ENCODE peak calls at places on chromosomes 16 and 17, in nine cellular contexts. N is colonic mucosa; K is HL-60; M is right lobe of liver; D is astrocyte; V is HCT116; Q is uterus; F is heart right ventricle; X is CD4-positive, alpha-beta T cell. E is an unnamed sample.

GRCh38 chr16:67666032-67666537 is 465 bp downstream of the ENKD1 start:
- DNase-seq in N (no peak), K (no peak), M (peak), D (no peak), V (no peak), Q (peak), F (peak), X (no peak), E (no peak)

GRCh38 chr17:50330151-50330753 is 15.7 kb upstream of the XYLT2 start:
- DNase-seq in N (no peak), K (no peak), M (no peak), D (no peak), V (no peak), Q (no peak), F (no peak), X (no peak), E (no peak)

GRCh38 chr17:35784895-35785294 is 10.5 kb downstream of the MMP28 start:
- DNase-seq in N (no peak), K (no peak), M (no peak), D (no peak), V (no peak), Q (no peak), F (no peak), X (no peak), E (peak)

GRCh38 chr17:27370776-27371175 is 76.9 kb downstream of the WSB1 start:
- DNase-seq in N (no peak), K (no peak), M (no peak), D (no peak), V (no peak), Q (no peak), F (no peak), X (no peak), E (no peak)

GRCh38 chr16:50857881-50858280 is 116.0 kb downstream of the CYLD start:
- DNase-seq in N (no peak), K (no peak), M (no peak), D (no peak), V (no peak), Q (no peak), F (no peak), X (no peak), E (no peak)

GRCh38 chr17:27402943-27403342 is 53.3 kb upstream of the KSR1 start:
- DNase-seq in N (no peak), K (no peak), M (no peak), D (no peak), V (no peak), Q (no peak), F (no peak), X (no peak), E (no peak)

GRCh38 chr17:80152057-80152831 is 5.3 kb upstream of the EIF4A3 start:
- DNase-seq in N (no peak), K (peak), M (no peak), D (peak), V (no peak), Q (peak), F (no peak), X (no peak), E (no peak)

GRCh38 chr16:88732172-88732960 is 26.1 kb downstream of the CTU2 start:
- DNase-seq in N (no peak), K (no peak), M (no peak), D (no peak), V (no peak), Q (no peak), F (no peak), X (no peak), E (peak)

GRCh38 chr17:4326608-4327007 is 39.9 kb downstream of the UBE2G1 start:
- DNase-seq in N (no peak), K (no peak), M (no peak), D (no peak), V (no peak), Q (no peak), F (no peak), X (no peak), E (no peak)

GRCh38 chr16:49860593-49860992 is 4.7 kb upstream of the ZNF423 start:
- DNase-seq in N (no peak), K (no peak), M (no peak), D (no peak), V (no peak), Q (no peak), F (no peak), X (no peak), E (no peak)

GRCh38 chr16:78289844-78290277 is 190.4 kb downstream of the WWOX start:
- DNase-seq in N (no peak), K (no peak), M (no peak), D (no peak), V (no peak), Q (no peak), F (no peak), X (no peak), E (no peak)

GRCh38 chr16:65842067-65842466 is 524.4 kb upstream of the CDH5 start:
- DNase-seq in N (no peak), K (no peak), M (no peak), D (no peak), V (no peak), Q (no peak), F (no peak), X (no peak), E (no peak)

GRCh38 chr16:88810166-88810867 is 1.4 kb downstream of the APRT start:
- DNase-seq in N (no peak), K (peak), M (no peak), D (no peak), V (no peak), Q (no peak), F (no peak), X (no peak), E (peak)

GRCh38 chr17:31452561-31453110 is 61.2 kb downstream of the RAB11FIP4 start:
- DNase-seq in N (no peak), K (no peak), M (no peak), D (no peak), V (no peak), Q (no peak), F (no peak), X (no peak), E (no peak)

GRCh38 chr16:28258571-28258970 is 33.8 kb upstream of the SBK1 start:
- DNase-seq in N (no peak), K (no peak), M (peak), D (peak), V (no peak), Q (no peak), F (peak), X (no peak), E (no peak)

GRCh38 chr16:54964239-54964638 is 33.6 kb downstream of the IRX5 start:
- DNase-seq in N (no peak), K (no peak), M (no peak), D (no peak), V (no peak), Q (no peak), F (no peak), X (no peak), E (no peak)

GRCh38 chr16:21626659-21627277 is 25.6 kb downstream of the IGSF6 start:
- DNase-seq in N (no peak), K (peak), M (no peak), D (peak), V (peak), Q (peak), F (no peak), X (no peak), E (peak)

GRCh38 chr17:4436381-4436780 is 2.6 kb downstream of the SPNS3 start:
- DNase-seq in N (no peak), K (no peak), M (no peak), D (no peak), V (no peak), Q (no peak), F (no peak), X (no peak), E (no peak)

GRCh38 chr16:87720411-87720810 is 45.4 kb downstream of the KLHDC4 start:
- DNase-seq in N (no peak), K (no peak), M (no peak), D (no peak), V (no peak), Q (no peak), F (no peak), X (no peak), E (no peak)

GRCh38 chr17:68461589-68461988 is 4.3 kb upstream of the WIPI1 start:
- DNase-seq in N (no peak), K (no peak), M (no peak), D (no peak), V (no peak), Q (no peak), F (no peak), X (no peak), E (no peak)

GRCh38 chr16:28878083-28878926 is at the start of gene ATP2A1:
- DNase-seq in N (no peak), K (no peak), M (no peak), D (no peak), V (no peak), Q (no peak), F (no peak), X (no peak), E (no peak)

GRCh38 chr16:363110-364090 is 6.9 kb downstream of the MRPL28 start:
- DNase-seq in N (no peak), K (no peak), M (no peak), D (no peak), V (no peak), Q (no peak), F (no peak), X (no peak), E (no peak)

GRCh38 chr17:9529033-9529748 is 46.4 kb downstream of the STX8 start:
- DNase-seq in N (no peak), K (no peak), M (no peak), D (peak), V (no peak), Q (no peak), F (no peak), X (no peak), E (peak)

GRCh38 chr16:51326131-51326856 is 175.2 kb upstream of the SALL1 start:
- DNase-seq in N (no peak), K (no peak), M (no peak), D (peak), V (no peak), Q (peak), F (no peak), X (no peak), E (peak)

GRCh38 chr16:25264599-25264998 is 7.0 kb upstream of the ZKSCAN2 start:
- DNase-seq in N (no peak), K (no peak), M (no peak), D (no peak), V (no peak), Q (no peak), F (no peak), X (no peak), E (no peak)

GRCh38 chr16:3881499-3881995 is 1.0 kb upstream of the CREBBP start:
- DNase-seq in N (no peak), K (no peak), M (no peak), D (no peak), V (no peak), Q (no peak), F (no peak), X (no peak), E (no peak)

GRCh38 chr17:66567234-66568170 is 265.1 kb downstream of the PRKCA start:
- DNase-seq in N (peak), K (peak), M (peak), D (peak), V (peak), Q (peak), F (peak), X (peak), E (peak)

GRCh38 chr17:80279895-80280294 is 19.2 kb downstream of the RNF213 start:
- DNase-seq in N (peak), K (no peak), M (no peak), D (peak), V (no peak), Q (peak), F (peak), X (no peak), E (no peak)

GRCh38 chr17:17495448-17496188 is 577 bp downstream of the RASD1 start:
- DNase-seq in N (no peak), K (no peak), M (peak), D (peak), V (no peak), Q (no peak), F (peak), X (no peak), E (no peak)

GRCh38 chr17:74457146-74457819 is 9.2 kb upstream of the CD300A start:
- DNase-seq in N (peak), K (peak), M (peak), D (no peak), V (peak), Q (peak), F (peak), X (peak), E (peak)

GRCh38 chr16:69724981-69725479 is 1.3 kb downstream of the NQO1 start:
- DNase-seq in N (no peak), K (no peak), M (no peak), D (no peak), V (no peak), Q (no peak), F (no peak), X (no peak), E (no peak)

GRCh38 chr17:44045493-44045892 is 21.0 kb downstream of the LSM12 start:
- DNase-seq in N (no peak), K (no peak), M (no peak), D (no peak), V (no peak), Q (no peak), F (no peak), X (no peak), E (no peak)

GRCh38 chr17:77543779-77544178 is 403.0 kb downstream of the SEC14L1 start:
- DNase-seq in N (peak), K (no peak), M (no peak), D (no peak), V (no peak), Q (no peak), F (no peak), X (no peak), E (no peak)

GRCh38 chr16:52283581-52284375 is 263.2 kb downstream of the TOX3 start:
- DNase-seq in N (no peak), K (no peak), M (no peak), D (no peak), V (no peak), Q (no peak), F (no peak), X (no peak), E (no peak)

GRCh38 chr16:21301168-21301894 is 23.2 kb upstream of the CRYM start:
- DNase-seq in N (peak), K (peak), M (peak), D (peak), V (peak), Q (peak), F (peak), X (no peak), E (peak)

GRCh38 chr17:28760561-28760960 is 16.8 kb downstream of the TRAF4 start:
- DNase-seq in N (no peak), K (no peak), M (no peak), D (no peak), V (no peak), Q (no peak), F (no peak), X (no peak), E (no peak)

GRCh38 chr16:12062343-12063003 is 85.9 kb downstream of the SNX29 start:
- DNase-seq in N (peak), K (peak), M (peak), D (peak), V (peak), Q (peak), F (peak), X (no peak), E (peak)

GRCh38 chr17:70905796-70906195 is 736.5 kb downstream of the KCNJ2 start:
- DNase-seq in N (no peak), K (peak), M (peak), D (peak), V (peak), Q (no peak), F (peak), X (no peak), E (peak)
- H3K27ac ChIP-seq in N (no peak), K (no peak), M (no peak), D (peak), V (no peak), Q (no peak), F (no peak), X (no peak), E (peak)

DNA sequence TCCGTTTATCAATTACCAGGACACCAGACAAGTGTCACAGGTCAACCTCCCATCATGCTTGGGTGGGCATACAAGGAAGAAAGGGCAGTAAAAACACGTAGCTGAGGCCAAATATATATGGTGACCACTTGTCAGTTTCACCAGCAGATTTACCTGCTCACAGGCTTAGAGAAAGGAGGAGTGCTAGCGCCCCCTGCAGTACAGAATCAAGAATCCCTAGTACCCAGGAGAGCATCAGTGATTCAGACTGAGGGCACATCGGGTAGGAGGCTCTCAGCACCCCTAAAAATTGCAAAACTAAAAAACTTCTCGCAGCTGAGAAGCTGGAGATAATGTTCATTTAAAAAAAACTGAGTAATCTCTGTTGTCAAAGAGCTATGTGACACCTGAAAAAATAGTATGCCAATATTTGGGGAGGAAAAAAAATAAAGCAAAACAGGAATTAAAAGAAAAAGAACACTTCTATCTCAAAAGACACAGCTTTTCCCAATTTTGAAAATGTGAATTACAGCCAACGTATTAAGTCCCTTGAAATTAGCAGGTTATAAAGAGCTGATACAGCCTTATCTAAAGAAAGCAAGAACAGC is 21.2 kb upstream of the MON1B start:
- DNase-seq in N (peak), K (peak), M (no peak), D (no peak), V (peak), Q (no peak), F (no peak), X (no peak), E (peak)
- TF ChIP-seq CTCF in N (peak), K (peak), M (peak), D (peak), V (peak), Q (no peak), F (peak), X (peak), E (peak)

GRCh38 chr16:23121024-23121423 is 28.2 kb downstream of the USP31 start:
- DNase-seq in N (peak), K (no peak), M (no peak), D (no peak), V (no peak), Q (peak), F (no peak), X (no peak), E (no peak)
- H3K27ac ChIP-seq in N (peak), K (no peak), M (no peak), D (no peak), V (no peak), Q (peak), F (peak), X (no peak), E (peak)

GRCh38 chr16:14545346-14545884 is 84.6 kb downstream of the PARN start:
- DNase-seq in N (no peak), K (no peak), M (peak), D (peak), V (no peak), Q (no peak), F (no peak), X (no peak), E (no peak)

GRCh38 chr16:14548933-14549788 is 80.9 kb downstream of the PARN start:
- DNase-seq in N (no peak), K (no peak), M (no peak), D (peak), V (no peak), Q (no peak), F (no peak), X (no peak), E (no peak)

GRCh38 chr16:14553447-14553846 is 76.6 kb downstream of the PARN start:
- DNase-seq in N (no peak), K (no peak), M (no peak), D (no peak), V (no peak), Q (no peak), F (no peak), X (no peak), E (no peak)

GRCh38 chr16:14549789-14550153 is 80.3 kb downstream of the PARN start:
- DNase-seq in N (no peak), K (no peak), M (no peak), D (no peak), V (no peak), Q (no peak), F (no peak), X (no peak), E (no peak)
- TF ChIP-seq CTCF in N (no peak), K (no peak), M (no peak), D (no peak), V (no peak), Q (no peak), F (no peak), X (no peak), E (no peak)

GRCh38 chr17:2157081-2157480 is 102.2 kb downstream of the HIC1 start:
- DNase-seq in N (no peak), K (peak), M (no peak), D (peak), V (no peak), Q (no peak), F (no peak), X (no peak), E (no peak)

GRCh38 chr17:2155482-2156051 is 100.7 kb downstream of the HIC1 start:
- DNase-seq in N (no peak), K (no peak), M (no peak), D (no peak), V (no peak), Q (no peak), F (no peak), X (no peak), E (no peak)

GRCh38 chr17:2151634-2152033 is 96.7 kb downstream of the HIC1 start:
- DNase-seq in N (no peak), K (no peak), M (no peak), D (no peak), V (no peak), Q (no peak), F (no peak), X (no peak), E (no peak)

GRCh38 chr17:2158011-2158410 is 103.1 kb downstream of the HIC1 start:
- DNase-seq in N (no peak), K (peak), M (no peak), D (peak), V (no peak), Q (peak), F (no peak), X (no peak), E (peak)

GRCh38 chr17:2156666-2157065 is 101.8 kb downstream of the HIC1 start:
- DNase-seq in N (no peak), K (no peak), M (no peak), D (no peak), V (no peak), Q (no peak), F (no peak), X (no peak), E (no peak)
- H3K27ac ChIP-seq in N (peak), K (peak), M (no peak), D (peak), V (no peak), Q (peak), F (no peak), X (no peak), E (no peak)

DNA sequence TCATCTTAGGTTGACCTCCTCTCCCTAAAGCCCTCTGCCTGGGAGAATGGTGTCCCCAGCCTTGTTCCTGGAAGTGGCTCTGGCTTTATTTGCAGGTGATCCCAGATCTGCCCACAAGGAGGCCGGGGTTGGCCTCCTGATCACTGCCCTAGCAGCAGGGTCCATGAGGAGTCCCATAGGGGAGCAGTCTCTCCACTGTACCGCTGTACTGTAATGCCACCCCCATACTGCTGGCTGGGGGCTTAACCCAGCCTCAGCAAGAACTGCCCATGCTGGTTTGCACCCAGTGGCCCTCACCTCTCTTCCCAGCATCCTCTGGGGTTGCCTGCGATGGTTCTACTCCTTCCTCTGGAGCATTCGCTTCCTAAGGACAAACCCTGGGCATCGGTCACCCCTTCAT is 39.1 kb downstream of the PSME3IP1 start:
- DNase-seq in N (no peak), K (no peak), M (no peak), D (no peak), V (no peak), Q (no peak), F (no peak), X (no peak), E (peak)
- TF ChIP-seq CTCF in N (no peak), K (no peak), M (no peak), D (no peak), V (peak), Q (no peak), F (no peak), X (no peak), E (no peak)

GRCh38 chr16:11056989-11057645 is 112.8 kb downstream of the CLEC16A start:
- DNase-seq in N (no peak), K (no peak), M (no peak), D (no peak), V (no peak), Q (peak), F (no peak), X (no peak), E (no peak)
- H3K27ac ChIP-seq in N (no peak), K (no peak), M (no peak), D (no peak), V (no peak), Q (peak), F (no peak), X (no peak), E (peak)